ENCODE peak calls at places on chromosomes 12 and 14, in five cellular contexts. Z, N, E, M and R are unnamed samples.

GRCh38 chr14:56417173-56417572 is 162.4 kb upstream of the TMEM260 start:
- DNase-seq in N (no peak), M (no peak), Z (no peak), E (no peak), R (no peak)

GRCh38 chr12:49974231-49974675 is 1.5 kb downstream of the AQP6 start:
- DNase-seq in Z (peak), M (peak), E (peak), N (peak), R (peak)

GRCh38 chr14:54252072-54252730 is 144.6 kb upstream of the CDKN3 start:
- DNase-seq in N (peak), E (no peak), Z (peak), M (no peak), R (peak)

GRCh38 chr14:90717916-90718315 is 98.3 kb downstream of the TTC7B start:
- DNase-seq in Z (peak), M (no peak), E (no peak), N (peak), R (peak)

GRCh38 chr12:108918960-108919642 is 39.2 kb downstream of the DAO start:
- DNase-seq in Z (no peak), M (no peak), N (no peak), E (no peak), R (no peak)

GRCh38 chr12:23884909-23885308 is 64.6 kb downstream of the SOX5 start:
- DNase-seq in Z (no peak), N (no peak), M (no peak), E (no peak), R (no peak)

GRCh38 chr12:81231574-81232368 is 153.9 kb downstream of the ACSS3 start:
- DNase-seq in E (no peak), N (no peak), Z (no peak), M (no peak), R (no peak)

GRCh38 chr12:13571035-13571434 is 374.5 kb downstream of the EMP1 start:
- DNase-seq in N (no peak), E (no peak), M (no peak), Z (no peak), R (no peak)

GRCh38 chr12:7122876-7123769 is 5.6 kb downstream of the RBP5 start:
- DNase-seq in Z (peak), M (no peak), E (no peak), N (no peak), R (no peak)

GRCh38 chr14:29814153-29815057 is 113.2 kb downstream of the PRKD1 start:
- DNase-seq in Z (peak), M (peak), N (peak), E (no peak), R (no peak)

GRCh38 chr12:129332286-129332685 is 479.0 kb downstream of the GLT1D1 start:
- DNase-seq in E (no peak), N (no peak), M (no peak), Z (no peak), R (no peak)

GRCh38 chr12:49543221-49543913 is 4.5 kb downstream of the KCNH3 start:
- DNase-seq in E (no peak), N (no peak), Z (no peak), M (no peak), R (no peak)

GRCh38 chr14:105913861-105914260 is 387.5 kb downstream of the TMEM121 start:
- DNase-seq in M (no peak), E (no peak), N (no peak), Z (no peak), R (no peak)

GRCh38 chr14:91383439-91383838 is 34.2 kb downstream of the CCDC88C start:
- DNase-seq in Z (no peak), E (no peak), M (no peak), N (no peak), R (no peak)

GRCh38 chr14:59698793-59699192 is 122.2 kb upstream of the CCDC175 start:
- DNase-seq in E (no peak), Z (peak), N (no peak), M (no peak), R (peak)

GRCh38 chr14:59897757-59898383 is 22.1 kb upstream of the LRRC9 start:
- DNase-seq in E (no peak), N (no peak), M (no peak), Z (peak), R (peak)

GRCh38 chr12:127273621-127274020 is 993.3 kb upstream of the TMEM132C start:
- DNase-seq in N (peak), M (no peak), Z (no peak), E (no peak), R (peak)

GRCh38 chr14:61225304-61225703 is 55.8 kb downstream of the TMEM30B start:
- DNase-seq in M (no peak), Z (peak), N (no peak), E (no peak), R (no peak)

GRCh38 chr12:69821441-69822204 is 3.4 kb upstream of the MYRFL start:
- DNase-seq in N (peak), E (no peak), Z (peak), M (no peak), R (peak)

GRCh38 chr12:121713257-121714155 is 954 bp downstream of the TMEM120B start:
- DNase-seq in N (peak), Z (no peak), E (peak), M (peak), R (no peak)

GRCh38 chr14:99121027-99121875 is 150.7 kb downstream of the BCL11B start:
- DNase-seq in Z (no peak), M (no peak), N (no peak), E (no peak), R (no peak)

GRCh38 chr14:95529242-95529641 is 5.6 kb upstream of the GLRX5 start:
- DNase-seq in E (no peak), M (no peak), N (no peak), Z (no peak), R (no peak)

GRCh38 chr12:3554547-3555115 is 63.6 kb downstream of the PRMT8 start:
- DNase-seq in N (no peak), E (no peak), Z (no peak), M (no peak), R (no peak)

GRCh38 chr12:79402626-79403025 is 288.1 kb downstream of the PAWR start:
- DNase-seq in Z (peak), E (no peak), M (no peak), N (peak), R (peak)

GRCh38 chr12:49332891-49333371 is 4.1 kb downstream of the C1QL4 start:
- DNase-seq in N (no peak), Z (no peak), E (no peak), M (no peak), R (no peak)

GRCh38 chr12:93198086-93198485 is 179.6 kb upstream of the NUDT4 start:
- DNase-seq in E (no peak), M (no peak), N (peak), Z (peak), R (peak)

GRCh38 chr12:71216725-71217579 is 59.2 kb upstream of the TSPAN8 start:
- DNase-seq in M (no peak), N (peak), E (no peak), Z (peak), R (peak)

GRCh38 chr14:105682956-105683570 is 156.7 kb downstream of the TMEM121 start:
- DNase-seq in N (no peak), M (no peak), E (no peak), Z (no peak), R (no peak)

GRCh38 chr12:22282283-22282682 is 52.2 kb downstream of the ST8SIA1 start:
- DNase-seq in N (peak), Z (peak), M (no peak), E (no peak), R (peak)

GRCh38 chr12:108570743-108571603 is 8.6 kb downstream of the ISCU start:
- DNase-seq in E (no peak), N (peak), M (no peak), Z (peak), R (peak)

GRCh38 chr12:44227601-44228000 is 391.7 kb downstream of the TMEM117 start:
- DNase-seq in N (peak), M (no peak), E (no peak), Z (peak), R (no peak)

GRCh38 chr12:57224973-57225679 is 4.4 kb upstream of the SHMT2 start:
- DNase-seq in E (no peak), N (no peak), Z (no peak), M (no peak), R (no peak)

GRCh38 chr14:60214003-60214402 is 35.0 kb upstream of the PPM1A start:
- DNase-seq in E (no peak), M (no peak), Z (no peak), N (no peak), R (no peak)

GRCh38 chr14:62126885-62127478 is 364.8 kb downstream of the SNAPC1 start:
- DNase-seq in M (no peak), N (peak), Z (peak), E (no peak), R (peak)

GRCh38 chr14:85421166-85421877 is 108.6 kb upstream of the FLRT2 start:
- DNase-seq in E (no peak), M (no peak), N (peak), Z (peak), R (peak)

GRCh38 chr12:90058721-90059120 is 350.1 kb upstream of the ATP2B1 start:
- DNase-seq in M (peak), E (no peak), N (peak), Z (peak), R (peak)

GRCh38 chr12:20822925-20823324 is 12.4 kb downstream of the SLCO1B3 start:
- DNase-seq in N (no peak), M (no peak), Z (no peak), E (no peak), R (no peak)

GRCh38 chr12:52083638-52083996 is 4.1 kb downstream of the SMIM41 start:
- DNase-seq in Z (no peak), N (no peak), E (no peak), M (no peak), R (no peak)

GRCh38 chr12:52082668-52082987 is 3.1 kb downstream of the SMIM41 start:
- DNase-seq in Z (no peak), N (no peak), M (no peak), E (no peak), R (no peak)

GRCh38 chr12:52082988-52083637 is 3.6 kb downstream of the SMIM41 start:
- DNase-seq in M (no peak), E (no peak), Z (peak), N (peak), R (peak)

GRCh38 chr12:52081263-52081733 is 1.8 kb downstream of the SMIM41 start:
- DNase-seq in M (no peak), E (no peak), N (no peak), Z (no peak), R (no peak)

DNA sequence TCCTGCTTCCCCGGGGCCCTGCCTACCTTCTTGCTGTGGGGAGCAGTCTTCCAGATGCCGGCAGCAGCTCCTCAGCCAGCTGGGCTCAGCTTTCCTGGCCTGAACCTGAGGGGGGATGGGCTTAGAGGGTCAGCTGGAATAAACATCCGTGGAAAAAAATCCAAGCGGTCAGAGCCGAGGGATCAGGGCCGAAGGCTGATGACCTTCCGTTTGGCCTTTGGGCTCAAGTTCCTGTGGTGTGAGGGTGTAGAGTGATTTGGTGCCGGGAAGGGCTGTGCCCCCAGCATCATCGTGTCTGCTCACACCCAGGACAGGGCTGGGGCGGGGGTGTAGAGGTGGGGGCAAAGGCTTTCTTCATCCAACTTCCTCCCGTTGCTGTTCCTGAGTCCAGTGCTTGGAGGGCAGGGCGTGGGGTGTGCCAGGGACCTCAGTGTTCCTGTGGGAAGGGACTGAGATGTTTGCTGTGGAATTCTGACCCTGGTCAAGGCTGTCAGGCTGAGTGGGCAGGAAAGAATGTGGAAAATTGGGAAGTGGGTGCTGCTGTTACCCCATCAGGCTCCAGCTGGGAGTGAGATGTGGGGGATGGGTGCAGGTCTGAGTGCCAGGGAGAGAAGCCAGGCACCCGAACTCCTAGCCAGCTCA is 2.6 kb downstream of the SMIM41 start:
- DNase-seq in E (peak), N (peak), Z (no peak), M (no peak), R (no peak)
- H3K4me3 ChIP-seq in E (peak), N (no peak), Z (no peak), M (no peak), R (no peak)

DNA sequence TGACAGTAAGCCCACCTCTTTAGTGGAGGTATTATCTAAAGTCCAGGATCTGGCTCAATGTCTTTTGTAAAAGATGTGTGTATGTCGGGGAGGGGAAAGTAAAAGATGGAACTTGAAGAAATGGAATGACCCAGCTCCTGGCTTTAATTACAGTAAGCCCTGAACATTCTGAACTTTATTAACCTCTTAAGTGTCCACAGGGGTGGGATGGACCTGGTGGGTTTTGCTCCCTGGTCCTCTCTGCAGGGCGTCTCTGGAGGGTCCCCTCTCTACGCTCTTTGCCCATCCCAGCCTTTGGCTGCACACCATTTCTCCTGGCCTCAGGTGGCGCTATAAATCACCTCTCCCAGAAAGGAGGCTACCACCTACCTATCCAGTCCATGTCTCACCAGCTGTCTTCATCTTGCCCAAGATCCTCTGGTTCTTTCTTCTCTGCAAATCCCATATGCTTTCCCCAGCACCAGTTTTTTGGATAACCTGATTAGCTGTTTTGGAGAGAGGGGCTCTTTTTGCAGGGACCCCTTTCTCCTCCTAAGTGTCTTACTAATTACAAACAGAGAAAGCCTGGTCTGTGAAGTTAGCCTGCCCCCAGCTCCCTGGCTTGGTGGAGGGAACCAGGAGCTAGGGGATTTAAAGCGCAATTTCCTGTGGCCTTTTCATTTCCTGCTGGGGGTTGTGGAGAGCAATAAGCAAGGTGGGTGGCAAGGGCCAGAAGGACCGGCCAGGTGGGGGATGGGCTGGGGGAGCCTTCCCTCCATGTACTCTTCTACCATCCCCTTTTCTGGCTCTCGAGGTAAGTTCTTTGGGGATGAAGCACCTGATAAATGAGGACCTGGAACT is 3.9 kb upstream of the CISTR start:
- DNase-seq in N (no peak), Z (no peak), E (no peak), M (no peak), R (no peak)
- H3K4me3 ChIP-seq in N (no peak), Z (no peak), E (no peak), M (no peak), R (no peak)

GRCh38 chr12:9868951-9869306 is 225 bp downstream of the CLEC2B start:
- DNase-seq in M (no peak), N (no peak), Z (no peak), E (no peak), R (no peak)
- H3K4me3 ChIP-seq in M (peak), N (peak), Z (peak), E (peak), R (peak)

GRCh38 chr12:114780746-114781399 is 96.9 kb upstream of the TBX3 start:
- DNase-seq in E (no peak), N (no peak), Z (no peak), M (no peak), R (no peak)
- H3K4me3 ChIP-seq in E (no peak), N (no peak), Z (no peak), M (no peak), R (no peak)

DNA sequence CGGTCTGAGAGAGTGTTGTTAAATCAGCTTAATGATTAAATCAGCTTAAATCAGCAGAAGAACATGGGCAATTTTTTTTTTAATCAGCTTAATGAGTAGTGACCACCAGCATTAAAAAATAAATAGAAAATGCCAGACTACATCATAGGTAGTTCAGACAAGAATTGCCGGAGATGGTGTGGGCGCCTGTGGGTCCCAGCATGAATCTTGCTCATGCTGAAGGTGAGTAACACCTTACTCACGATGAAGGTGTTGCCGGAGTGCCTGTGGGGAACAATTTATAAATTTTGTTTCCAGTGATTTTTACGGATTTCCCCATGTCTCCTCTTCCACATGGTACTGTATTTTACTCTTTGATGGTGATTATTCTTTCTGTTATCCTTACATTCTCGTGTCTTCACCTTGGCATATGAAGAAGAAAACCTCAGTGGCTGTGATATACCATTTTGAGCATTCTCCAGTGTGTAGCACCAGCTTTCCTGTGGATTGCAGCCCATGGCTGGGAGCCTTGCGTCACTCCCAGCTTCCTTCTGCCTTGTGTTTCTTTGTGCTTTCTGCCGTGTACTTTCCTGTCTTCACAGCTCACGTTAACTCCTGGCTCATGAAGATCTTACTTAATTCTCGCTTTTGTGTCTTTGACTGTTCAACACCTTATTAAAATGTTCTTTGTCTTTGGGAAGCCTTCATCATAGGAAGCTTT is 4.7 kb downstream of the TDRD9 start:
- DNase-seq in Z (no peak), M (no peak), N (no peak), E (no peak), R (no peak)
- H3K4me3 ChIP-seq in Z (no peak), M (peak), N (no peak), E (no peak), R (no peak)

DNA sequence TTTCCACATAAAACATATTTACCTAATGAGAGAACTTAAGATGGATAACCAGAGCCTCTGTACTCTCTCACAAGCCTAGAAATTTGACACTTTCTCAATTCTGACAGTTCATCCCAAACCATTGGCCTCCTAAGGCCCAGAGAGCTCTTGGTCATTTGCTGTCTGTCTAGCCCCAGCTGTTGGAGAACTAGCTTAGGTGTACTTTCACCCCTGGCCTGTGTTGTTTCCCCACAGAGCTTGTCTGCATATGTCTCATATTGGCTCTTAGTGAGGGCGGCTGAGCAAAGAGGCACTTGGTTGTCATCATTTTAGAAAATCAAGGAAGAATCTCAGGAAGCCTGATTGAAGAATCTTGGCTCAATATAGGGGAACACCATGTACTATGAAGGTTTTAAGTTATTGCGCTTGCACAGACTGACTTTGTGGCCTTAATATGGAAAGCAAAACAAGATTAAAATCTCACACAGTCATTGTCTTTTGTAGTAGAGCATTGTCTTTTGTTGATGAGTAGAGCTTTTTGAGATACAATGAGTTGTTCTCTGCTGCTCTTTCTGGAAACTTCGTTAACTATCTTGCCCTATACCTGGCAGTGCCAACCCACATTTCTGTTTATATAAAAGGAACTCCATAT is 324.6 kb downstream of the RAD51B start:
- DNase-seq in N (peak), Z (peak), E (no peak), M (no peak), R (no peak)
- H3K4me3 ChIP-seq in N (no peak), Z (no peak), E (no peak), M (no peak), R (no peak)

GRCh38 chr14:27222671-27223070 is 624.8 kb upstream of the NOVA1 start:
- DNase-seq in Z (no peak), M (no peak), N (no peak), E (no peak), R (no peak)
- H3K4me3 ChIP-seq in Z (no peak), M (no peak), N (no peak), E (no peak), R (no peak)

GRCh38 chr14:34665785-34666425 is 36.0 kb upstream of the SNX6 start:
- DNase-seq in N (peak), M (peak), Z (peak), E (no peak), R (peak)
- H3K4me3 ChIP-seq in N (no peak), M (no peak), Z (no peak), E (no peak), R (no peak)

GRCh38 chr14:68813318-68813838 is 20.5 kb upstream of the ZFP36L1 start:
- DNase-seq in N (no peak), Z (no peak), M (no peak), E (no peak), R (no peak)
- H3K4me3 ChIP-seq in N (no peak), Z (no peak), M (no peak), E (no peak), R (no peak)

GRCh38 chr12:124995200-124995961 is 1.9 kb downstream of the BRI3BP start:
- DNase-seq in Z (no peak), N (no peak), M (no peak), E (no peak), R (no peak)
- H3K4me3 ChIP-seq in Z (no peak), N (no peak), M (peak), E (no peak), R (no peak)